ENCODE peak calls at places on chromosome 2, in six cellular contexts. I, N, B, E, T and A are unnamed samples.

GRCh38 chr2:36193680-36194079 is 161.9 kb upstream of the CRIM1 start:
- DNase-seq in B (no peak), T (no peak), I (no peak), E (no peak), N (no peak), A (no peak)

GRCh38 chr2:43131051-43131889 is 95.1 kb downstream of the ZFP36L2 start:
- DNase-seq in N (peak; percentile 73), I (peak; percentile 76), B (peak; percentile 80), T (no peak), E (no peak), A (peak; percentile 87)

GRCh38 chr2:164535280-164536025 is 85.8 kb downstream of the GRB14 start:
- DNase-seq in B (peak; percentile 5), T (no peak), N (no peak), I (no peak), E (no peak), A (no peak)

GRCh38 chr2:70515938-70516337 is 37.7 kb downstream of the TGFA start:
- DNase-seq in E (no peak), B (no peak), I (no peak), N (no peak), T (no peak), A (no peak)

GRCh38 chr2:216698895-216699294 is 3.5 kb upstream of the IGFBP5 start:
- DNase-seq in E (no peak), B (peak; percentile 61), I (peak; percentile 50), T (no peak), N (peak; percentile 55), A (peak; percentile 42)

GRCh38 chr2:147311058-147311429 is 533.8 kb upstream of the ACVR2A start:
- DNase-seq in I (no peak), N (no peak), T (no peak), B (no peak), E (no peak), A (no peak)

GRCh38 chr2:235802542-235802941 is 308.7 kb downstream of the AGAP1 start:
- DNase-seq in B (no peak), I (no peak), N (no peak), T (no peak), E (no peak), A (no peak)

GRCh38 chr2:45120546-45120945 is 111.3 kb upstream of the SIX2 start:
- DNase-seq in B (no peak), T (no peak), E (peak; percentile 6), N (no peak), I (no peak), A (no peak)

GRCh38 chr2:19607400-19607799 is 249.0 kb upstream of the OSR1 start:
- DNase-seq in I (no peak), N (no peak), E (no peak), B (no peak), T (no peak), A (peak; percentile 60)

GRCh38 chr2:142936629-142937028 is 59.2 kb downstream of the KYNU start:
- DNase-seq in I (peak; percentile 34), B (no peak), T (no peak), E (no peak), N (no peak), A (no peak)

GRCh38 chr2:148622390-148622789 is 22.2 kb upstream of the EPC2 start:
- DNase-seq in I (no peak), T (no peak), E (no peak), N (no peak), B (no peak), A (no peak)

GRCh38 chr2:196242131-196242620 is 70.8 kb upstream of the STK17B start:
- DNase-seq in E (no peak), I (no peak), B (no peak), N (no peak), T (peak; percentile 94), A (no peak)

GRCh38 chr2:207241198-207241597 is 75.5 kb upstream of the KLF7 start:
- DNase-seq in E (no peak), I (no peak), T (no peak), N (no peak), B (no peak), A (no peak)

GRCh38 chr2:143844986-143845385 is 674.9 kb downstream of the ZEB2 start:
- DNase-seq in E (no peak), I (no peak), B (no peak), N (no peak), T (no peak), A (no peak)

GRCh38 chr2:138356178-138356577 is 145.4 kb upstream of the SPOPL start:
- DNase-seq in B (peak; percentile 70), I (no peak), N (no peak), E (no peak), T (no peak), A (no peak)

GRCh38 chr2:234419726-234420125 is 77.2 kb downstream of the ARL4C start:
- DNase-seq in E (no peak), N (no peak), B (no peak), T (no peak), I (no peak), A (no peak)

GRCh38 chr2:219951111-219951510 is 323.7 kb downstream of the SLC4A3 start:
- DNase-seq in E (no peak), I (no peak), N (no peak), B (no peak), T (no peak), A (no peak)

GRCh38 chr2:68357608-68358337 is 7.3 kb upstream of the PLEK start:
- DNase-seq in N (peak; percentile 44), T (no peak), I (peak; percentile 81), E (peak; percentile 56), B (peak; percentile 52), A (peak; percentile 67)

GRCh38 chr2:67694464-67694863 is 297.3 kb downstream of the ETAA1 start:
- DNase-seq in I (no peak), B (no peak), N (no peak), E (peak; percentile 50), T (no peak), A (no peak)

GRCh38 chr2:30030361-30030760 is 109.0 kb upstream of the ALK start:
- DNase-seq in B (no peak), E (no peak), T (no peak), I (no peak), N (no peak), A (no peak)

GRCh38 chr2:228136027-228136426 is 45.5 kb downstream of the SPHKAP start:
- DNase-seq in E (no peak), I (no peak), N (no peak), B (no peak), T (no peak), A (no peak)

GRCh38 chr2:98280376-98281102 is 65.7 kb upstream of the CNGA3 start:
- DNase-seq in B (no peak), E (no peak), T (no peak), N (no peak), I (no peak), A (peak; percentile 21)
- TF ChIP-seq CHD2 in B (no peak), E (no peak), T (no peak), N (no peak), I (no peak), A (no peak)

GRCh38 chr2:109710505-109711229 is 83.4 kb upstream of the RGPD5 start:
- DNase-seq in B (no peak), I (no peak), T (no peak), N (no peak), E (no peak), A (no peak)
- TF ChIP-seq CHD2 in B (no peak), I (no peak), T (no peak), N (no peak), E (no peak), A (no peak)

GRCh38 chr2:63819765-63820717 is 21.7 kb upstream of the UGP2 start:
- DNase-seq in I (no peak), T (no peak), B (peak; percentile 92), E (no peak), N (no peak), A (no peak)
- TF ChIP-seq CHD2 in I (no peak), T (no peak), B (no peak), E (no peak), N (no peak), A (no peak)

DNA sequence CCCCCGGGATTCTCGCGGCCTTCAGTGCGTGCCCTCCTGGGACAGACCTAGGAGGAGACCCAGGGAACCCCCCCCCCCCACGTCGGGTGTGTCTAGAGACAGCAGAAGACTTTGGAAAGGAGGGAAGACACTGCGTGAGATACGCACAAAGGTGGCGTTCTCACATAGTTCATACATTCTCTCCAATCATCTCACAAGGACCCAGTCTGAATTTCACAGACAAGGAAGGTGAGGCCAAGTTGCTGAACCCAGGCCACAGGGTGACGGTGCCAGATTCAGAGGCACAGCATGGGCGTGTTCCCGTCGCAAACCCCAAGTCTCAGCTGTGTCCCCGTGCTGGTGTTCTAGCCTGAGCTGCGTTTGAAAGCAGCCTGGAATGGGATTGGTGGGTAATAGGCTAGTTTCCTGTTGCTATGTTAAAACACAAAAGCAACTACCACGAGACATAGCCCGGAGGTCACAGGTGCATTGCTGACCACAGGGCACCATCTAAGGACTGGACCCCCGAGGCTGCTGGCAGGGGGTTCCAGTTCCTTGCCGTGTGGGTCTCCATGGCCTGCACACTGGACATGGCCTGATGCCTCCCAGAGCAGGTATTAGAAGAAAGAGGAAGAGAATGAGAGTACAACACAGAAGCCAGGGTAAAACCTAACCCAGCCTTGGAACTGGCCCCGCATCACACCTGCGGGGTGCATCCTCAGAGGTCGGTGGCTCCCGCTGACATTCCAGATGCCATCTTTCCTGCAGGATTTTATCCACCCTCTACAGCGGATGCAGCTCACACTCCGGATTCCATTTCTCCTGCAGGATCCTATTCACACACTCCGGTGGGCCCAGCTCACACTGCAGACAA is 1.1 kb upstream of the PXDN start:
- DNase-seq in I (no peak), E (peak; percentile 48), N (no peak), T (no peak), B (no peak), A (no peak)
- TF ChIP-seq CHD2 in I (no peak), E (no peak), N (no peak), T (no peak), B (no peak), A (no peak)

DNA sequence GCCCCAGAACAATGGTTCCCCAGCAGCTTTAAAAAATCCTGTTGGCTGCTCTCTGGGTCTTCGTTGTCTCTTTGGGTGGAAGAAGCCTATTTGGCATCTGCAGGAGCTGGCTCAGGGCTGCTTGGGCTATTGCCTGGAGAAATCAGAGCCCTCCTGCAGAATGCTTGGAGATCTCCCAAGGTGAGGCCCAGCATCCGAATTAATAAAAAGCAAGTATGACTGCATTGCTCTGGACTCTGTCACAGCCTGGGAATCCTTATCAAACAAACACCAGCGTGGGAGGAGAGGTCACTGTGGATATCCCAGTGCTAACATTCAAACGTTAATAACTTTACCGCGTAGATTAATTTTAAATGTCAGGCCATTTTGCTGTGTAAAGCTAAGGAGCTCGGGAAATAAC is 62.2 kb upstream of the KLHL29 start:
- DNase-seq in T (no peak), B (no peak), N (no peak), E (no peak), I (no peak), A (no peak)
- TF ChIP-seq CHD2 in T (no peak), B (no peak), N (no peak), E (no peak), I (no peak), A (no peak)

GRCh38 chr2:24083567-24084385 is 858 bp downstream of the TP53I3 start:
- DNase-seq in N (peak; percentile 89), E (no peak), T (peak; percentile 79), B (peak; percentile 98), I (peak; percentile 87), A (peak; percentile 98)
- TF ChIP-seq CHD2 in N (peak; percentile 49), E (peak; percentile 25), T (no peak), B (no peak), I (no peak), A (no peak)